ENCODE peak calls at places on chromosomes 6 and 20, in four cellular contexts. One of them, this sample, is unnamed.

GRCh38 chr6:14010275-14010674 is 85.5 kb downstream of the RNF182 start:
- DNase-seq in Calu3: no peak
- DNase-seq in AG09309: no peak
- DNase-seq in progenitor cell of endocrine pancreas: no peak
- DNase-seq in this sample: no peak

GRCh38 chr6:24359640-24360454 is 2.0 kb upstream of the DCDC2 start:
- DNase-seq in Calu3: peak
- DNase-seq in AG09309: no peak
- DNase-seq in progenitor cell of endocrine pancreas: peak
- DNase-seq in this sample: no peak

GRCh38 chr6:110102411-110102810 is 77.1 kb downstream of the WASF1 start:
- DNase-seq in Calu3: no peak
- DNase-seq in AG09309: no peak
- DNase-seq in progenitor cell of endocrine pancreas: no peak
- DNase-seq in this sample: no peak

GRCh38 chr6:97068211-97068610 is 143.7 kb downstream of the KLHL32 start:
- DNase-seq in Calu3: peak
- DNase-seq in AG09309: peak
- DNase-seq in progenitor cell of endocrine pancreas: no peak
- DNase-seq in this sample: no peak

GRCh38 chr6:140809694-140810101 is 1323.0 kb upstream of the GJE1 start:
- DNase-seq in Calu3: no peak
- DNase-seq in AG09309: no peak
- DNase-seq in progenitor cell of endocrine pancreas: no peak
- DNase-seq in this sample: no peak

GRCh38 chr6:110491644-110492317 is 15.4 kb upstream of the SLC22A16 start:
- DNase-seq in Calu3: peak
- DNase-seq in AG09309: peak
- DNase-seq in progenitor cell of endocrine pancreas: no peak
- DNase-seq in this sample: no peak

GRCh38 chr6:156618600-156619205 is 158.5 kb upstream of the ARID1B start:
- DNase-seq in Calu3: no peak
- DNase-seq in AG09309: no peak
- DNase-seq in progenitor cell of endocrine pancreas: no peak
- DNase-seq in this sample: no peak

GRCh38 chr6:28383235-28384142 is 16.1 kb downstream of the ZSCAN12 start:
- DNase-seq in Calu3: peak
- DNase-seq in AG09309: no peak
- DNase-seq in progenitor cell of endocrine pancreas: peak
- DNase-seq in this sample: peak

GRCh38 chr6:43736211-43736786 is 33.7 kb upstream of the VEGFA start:
- DNase-seq in Calu3: no peak
- DNase-seq in AG09309: no peak
- DNase-seq in progenitor cell of endocrine pancreas: no peak
- DNase-seq in this sample: no peak

GRCh38 chr6:144586986-144587385 is 301.9 kb downstream of the UTRN start:
- DNase-seq in Calu3: no peak
- DNase-seq in AG09309: no peak
- DNase-seq in progenitor cell of endocrine pancreas: no peak
- DNase-seq in this sample: no peak

GRCh38 chr20:294602-295001 is 2.8 kb upstream of the ZCCHC3 start:
- DNase-seq in Calu3: no peak
- DNase-seq in AG09309: no peak
- DNase-seq in progenitor cell of endocrine pancreas: no peak
- DNase-seq in this sample: no peak

GRCh38 chr6:52529311-52529710 is 47.5 kb downstream of the TRAM2 start:
- DNase-seq in Calu3: no peak
- DNase-seq in AG09309: no peak
- DNase-seq in progenitor cell of endocrine pancreas: no peak
- DNase-seq in this sample: no peak

GRCh38 chr6:43773981-43774775 is 4.2 kb downstream of the VEGFA start:
- DNase-seq in Calu3: no peak
- DNase-seq in AG09309: no peak
- DNase-seq in progenitor cell of endocrine pancreas: no peak
- DNase-seq in this sample: no peak

GRCh38 chr6:19734519-19734918 is 102.7 kb upstream of the ID4 start:
- DNase-seq in Calu3: no peak
- DNase-seq in AG09309: no peak
- DNase-seq in progenitor cell of endocrine pancreas: no peak
- DNase-seq in this sample: no peak

GRCh38 chr6:73233048-73233447 is 7.8 kb upstream of the KHDC1L start:
- DNase-seq in Calu3: no peak
- DNase-seq in AG09309: no peak
- DNase-seq in progenitor cell of endocrine pancreas: no peak
- DNase-seq in this sample: no peak

GRCh38 chr6:17130786-17131185 is 28.9 kb downstream of the STMND1 start:
- DNase-seq in Calu3: no peak
- DNase-seq in AG09309: no peak
- DNase-seq in progenitor cell of endocrine pancreas: no peak
- DNase-seq in this sample: no peak

GRCh38 chr6:107496041-107496440 is 6.1 kb downstream of the SOBP start:
- DNase-seq in Calu3: no peak
- DNase-seq in AG09309: no peak
- DNase-seq in progenitor cell of endocrine pancreas: no peak
- DNase-seq in this sample: no peak

GRCh38 chr20:15619341-15619740 is 953.9 kb downstream of the KIF16B start:
- DNase-seq in Calu3: no peak
- DNase-seq in AG09309: no peak
- DNase-seq in progenitor cell of endocrine pancreas: no peak
- DNase-seq in this sample: no peak

GRCh38 chr20:34397096-34397495 is 34.0 kb downstream of the ITCH start:
- DNase-seq in Calu3: no peak
- DNase-seq in AG09309: no peak
- DNase-seq in progenitor cell of endocrine pancreas: no peak
- DNase-seq in this sample: peak

GRCh38 chr6:169719117-169719516 is 5.2 kb downstream of the PHF10 start:
- DNase-seq in Calu3: no peak
- DNase-seq in AG09309: no peak
- DNase-seq in progenitor cell of endocrine pancreas: no peak
- DNase-seq in this sample: no peak

GRCh38 chr6:45991189-45991588 is 24.5 kb downstream of the CLIC5 start:
- DNase-seq in Calu3: no peak
- DNase-seq in AG09309: no peak
- DNase-seq in progenitor cell of endocrine pancreas: no peak
- DNase-seq in this sample: no peak
- TF ChIP-seq CTCF in Calu3: no peak
- TF ChIP-seq CTCF in AG09309: no peak
- TF ChIP-seq CTCF in progenitor cell of endocrine pancreas: peak
- TF ChIP-seq CTCF in this sample: peak

DNA sequence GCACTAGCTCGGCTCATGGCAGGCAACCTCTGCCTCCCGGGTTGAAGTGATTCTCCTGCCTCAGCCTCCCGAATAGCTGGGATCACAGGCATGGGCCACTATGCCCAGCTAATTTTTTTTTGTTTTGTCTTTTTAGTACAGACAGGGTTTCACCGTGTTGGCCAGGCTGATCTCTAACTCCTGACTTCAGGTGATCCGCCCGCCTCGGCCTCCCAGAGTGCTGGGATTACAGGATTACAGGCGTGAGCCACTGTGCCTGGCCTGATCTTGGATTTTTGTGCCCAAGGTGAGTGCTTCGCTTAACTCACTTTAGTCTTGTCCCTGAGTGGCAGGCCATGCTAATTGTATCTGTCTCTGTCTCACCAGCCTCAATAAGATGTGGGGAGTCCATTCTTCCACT is 78.6 kb downstream of the KCNB1 start:
- DNase-seq in Calu3: no peak
- DNase-seq in AG09309: no peak
- DNase-seq in progenitor cell of endocrine pancreas: no peak
- DNase-seq in this sample: no peak
- TF ChIP-seq CTCF in Calu3: no peak
- TF ChIP-seq CTCF in AG09309: no peak
- TF ChIP-seq CTCF in progenitor cell of endocrine pancreas: no peak
- TF ChIP-seq CTCF in this sample: no peak

GRCh38 chr6:145815875-145816274 is 1.3 kb upstream of the FBXO30 start:
- DNase-seq in Calu3: no peak
- DNase-seq in AG09309: no peak
- DNase-seq in progenitor cell of endocrine pancreas: no peak
- DNase-seq in this sample: no peak

GRCh38 chr6:145813285-145814034 is 1.1 kb downstream of the FBXO30 start:
- DNase-seq in Calu3: no peak
- DNase-seq in AG09309: peak
- DNase-seq in progenitor cell of endocrine pancreas: no peak
- DNase-seq in this sample: no peak

GRCh38 chr6:145815351-145815772 is 767 bp upstream of the FBXO30 start:
- DNase-seq in Calu3: no peak
- DNase-seq in AG09309: no peak
- DNase-seq in progenitor cell of endocrine pancreas: no peak
- DNase-seq in this sample: no peak

GRCh38 chr6:145814035-145814500 is 527 bp downstream of the FBXO30 start:
- DNase-seq in Calu3: peak
- DNase-seq in AG09309: peak
- DNase-seq in progenitor cell of endocrine pancreas: no peak
- DNase-seq in this sample: no peak

GRCh38 chr6:145814501-145815350 is at the start of gene FBXO30:
- DNase-seq in Calu3: peak
- DNase-seq in AG09309: peak
- DNase-seq in progenitor cell of endocrine pancreas: peak
- DNase-seq in this sample: peak
- TF ChIP-seq CTCF in Calu3: no peak
- TF ChIP-seq CTCF in AG09309: no peak
- TF ChIP-seq CTCF in progenitor cell of endocrine pancreas: peak
- TF ChIP-seq CTCF in this sample: peak

GRCh38 chr6:148528292-148528691 is 185.7 kb downstream of the SASH1 start:
- DNase-seq in Calu3: no peak
- DNase-seq in AG09309: no peak
- DNase-seq in progenitor cell of endocrine pancreas: no peak
- DNase-seq in this sample: no peak
- TF ChIP-seq CTCF in Calu3: no peak
- TF ChIP-seq CTCF in AG09309: peak
- TF ChIP-seq CTCF in progenitor cell of endocrine pancreas: peak
- TF ChIP-seq CTCF in this sample: peak

This sample was measured in chondrocyte.